ENCODE peak calls at places on chromosomes 6 and 20, in eight cellular contexts. O is heart right ventricle, Y is fibroblast of gingiva, F is RPMI7951, R is RCC 7860, N is progenitor cell of endocrine pancreas, V is brain microvascular endothelial cell, C is astrocyte of the spinal cord. Z is an unnamed sample.

GRCh38 chr6:42199106-42199981 is 4.6 kb upstream of the GUCA1B start:
- DNase-seq in R (peak), F (peak), O (peak), V (peak), Y (peak), C (peak), N (no peak), Z (no peak)

GRCh38 chr6:82362144-82362543 is 1.5 kb upstream of the TPBG start:
- DNase-seq in O (no peak), R (no peak), Y (no peak), F (no peak), C (no peak), V (no peak), N (no peak), Z (no peak)

GRCh38 chr6:133590814-133591213 is 298.1 kb upstream of the TCF21 start:
- DNase-seq in F (no peak), R (peak), O (no peak), V (no peak), N (no peak), Y (peak), C (no peak), Z (no peak)

GRCh38 chr20:51553897-51554504 is 11.5 kb upstream of the NFATC2 start:
- DNase-seq in O (no peak), Y (no peak), R (no peak), C (peak), V (no peak), N (no peak), F (peak), Z (no peak)

GRCh38 chr6:127015858-127016257 is 102.6 kb upstream of the RSPO3 start:
- DNase-seq in N (no peak), Y (no peak), O (no peak), C (no peak), V (no peak), F (no peak), R (no peak), Z (no peak)

GRCh38 chr6:92989656-92990055 is 429.7 kb downstream of the EPHA7 start:
- DNase-seq in Y (no peak), N (no peak), C (peak), R (no peak), V (peak), F (no peak), O (no peak), Z (no peak)

GRCh38 chr6:130500693-130501092 is 134.9 kb downstream of the TMEM200A start:
- DNase-seq in N (no peak), Y (peak), O (no peak), V (peak), R (no peak), C (peak), F (peak), Z (no peak)

GRCh38 chr20:35511814-35512420 is 17.5 kb downstream of the C20orf173 start:
- DNase-seq in N (no peak), C (peak), O (no peak), Y (peak), F (peak), R (peak), V (peak), Z (no peak)

GRCh38 chr6:21873562-21873961 is 280.0 kb downstream of the SOX4 start:
- DNase-seq in C (peak), O (peak), V (peak), F (peak), Y (peak), N (no peak), R (no peak), Z (no peak)

GRCh38 chr20:3632311-3633004 is 30.7 kb downstream of the GFRA4 start:
- DNase-seq in C (no peak), Y (no peak), R (no peak), V (no peak), N (no peak), F (no peak), O (no peak), Z (no peak)

Z was measured in ovary.